ENCODE peak calls at places on chromosomes 11 and 22, in seven cellular contexts. A is transverse colon, K is H1, U is A549, B is sigmoid colon, F is ovary, E is HepG2. X is an unnamed sample.

GRCh38 chr11:47485112-47485511 is 36.2 kb upstream of the RAPSN start:
- DNase-seq in A (no peak), K (no peak), U (no peak), B (no peak), F (no peak), E (no peak), X (no peak)

GRCh38 chr11:134046681-134047449 is 22.0 kb upstream of the JAM3 start:
- DNase-seq in A (no peak), K (no peak), U (no peak), B (no peak), F (no peak), E (no peak), X (no peak)

GRCh38 chr22:23608583-23608982 is 23.5 kb downstream of the DRICH1 start:
- DNase-seq in A (no peak), K (no peak), U (no peak), B (no peak), F (no peak), E (no peak), X (no peak)

GRCh38 chr22:31647066-31647465 is 14.9 kb downstream of the PISD start:
- DNase-seq in A (no peak), K (no peak), U (no peak), B (no peak), F (no peak), E (no peak), X (no peak)

GRCh38 chr22:29975494-29975893 is 92.5 kb downstream of the MTMR3 start:
- DNase-seq in A (no peak), K (no peak), U (no peak), B (no peak), F (no peak), E (no peak), X (no peak)

GRCh38 chr22:40345801-40346177 is 511 bp upstream of the ADSL start:
- DNase-seq in A (peak), K (no peak), U (no peak), B (no peak), F (no peak), E (peak), X (no peak)

GRCh38 chr11:14974723-14975587 is 2.8 kb upstream of the CALCA start:
- DNase-seq in A (peak), K (no peak), U (peak), B (no peak), F (no peak), E (peak), X (no peak)

GRCh38 chr11:126438691-126439090 is 83.2 kb downstream of the ST3GAL4 start:
- DNase-seq in A (no peak), K (no peak), U (no peak), B (no peak), F (no peak), E (no peak), X (no peak)

GRCh38 chr11:84247931-84248330 is 961.8 kb upstream of the CCDC90B start:
- DNase-seq in A (no peak), K (no peak), U (no peak), B (no peak), F (no peak), E (no peak), X (no peak)

GRCh38 chr22:40156001-40156516 is 21.7 kb upstream of the TNRC6B start:
- DNase-seq in A (peak), K (peak), U (peak), B (no peak), F (no peak), E (peak), X (no peak)

GRCh38 chr11:116119158-116119557 is 614.9 kb upstream of the CADM1 start:
- DNase-seq in A (no peak), K (no peak), U (no peak), B (no peak), F (no peak), E (no peak), X (no peak)

GRCh38 chr11:5489571-5490357 is 1.3 kb downstream of the OR52D1 start:
- DNase-seq in A (no peak), K (no peak), U (no peak), B (no peak), F (no peak), E (no peak), X (no peak)

GRCh38 chr11:15471028-15471708 is 356.4 kb downstream of the INSC start:
- DNase-seq in A (peak), K (no peak), U (no peak), B (no peak), F (no peak), E (no peak), X (no peak)

GRCh38 chr11:3837793-3838192 is 3.0 kb downstream of the RHOG start:
- DNase-seq in A (peak), K (no peak), U (no peak), B (peak), F (no peak), E (no peak), X (peak)

GRCh38 chr11:20156876-20157613 is 3.2 kb downstream of the DBX1 start:
- DNase-seq in A (peak), K (no peak), U (no peak), B (no peak), F (no peak), E (no peak), X (no peak)

GRCh38 chr11:24759742-24760141 is 262.9 kb downstream of the LUZP2 start:
- DNase-seq in A (no peak), K (no peak), U (no peak), B (no peak), F (no peak), E (no peak), X (no peak)

GRCh38 chr11:115184901-115185300 is 319.3 kb downstream of the CADM1 start:
- DNase-seq in A (no peak), K (no peak), U (no peak), B (no peak), F (no peak), E (no peak), X (no peak)

GRCh38 chr11:8290122-8290810 is 26.6 kb upstream of the LMO1 start:
- DNase-seq in A (no peak), K (no peak), U (no peak), B (peak), F (no peak), E (no peak), X (no peak)

GRCh38 chr11:65742353-65742752 is 21.8 kb upstream of the RNASEH2C start:
- DNase-seq in A (no peak), K (no peak), U (no peak), B (no peak), F (no peak), E (no peak), X (no peak)

GRCh38 chr22:48503876-48504275 is 1323.8 kb downstream of the BRD1 start:
- DNase-seq in A (no peak), K (no peak), U (no peak), B (no peak), F (no peak), E (no peak), X (no peak)

GRCh38 chr11:12914401-12914912 is 94.7 kb upstream of the RASSF10 start:
- DNase-seq in A (peak), K (peak), U (peak), B (peak), F (peak), E (no peak), X (no peak)

GRCh38 chr11:8262552-8263108 is 1.0 kb downstream of the LMO1 start:
- DNase-seq in A (peak), K (no peak), U (peak), B (peak), F (peak), E (no peak), X (no peak)

GRCh38 chr22:24499706-24500105 is 4.6 kb downstream of the UPB1 start:
- DNase-seq in A (no peak), K (no peak), U (no peak), B (no peak), F (no peak), E (no peak), X (no peak)

GRCh38 chr22:35024364-35024692 is 41.6 kb upstream of the ISX start:
- DNase-seq in A (no peak), K (no peak), U (no peak), B (no peak), F (no peak), E (no peak), X (no peak)

GRCh38 chr11:78228467-78228866 is 39.7 kb downstream of the USP35 start:
- DNase-seq in A (peak), K (no peak), U (peak), B (no peak), F (no peak), E (peak), X (peak)

GRCh38 chr11:26527685-26528084 is 44.4 kb downstream of the MUC15 start:
- DNase-seq in A (no peak), K (no peak), U (no peak), B (no peak), F (no peak), E (no peak), X (no peak)

DNA sequence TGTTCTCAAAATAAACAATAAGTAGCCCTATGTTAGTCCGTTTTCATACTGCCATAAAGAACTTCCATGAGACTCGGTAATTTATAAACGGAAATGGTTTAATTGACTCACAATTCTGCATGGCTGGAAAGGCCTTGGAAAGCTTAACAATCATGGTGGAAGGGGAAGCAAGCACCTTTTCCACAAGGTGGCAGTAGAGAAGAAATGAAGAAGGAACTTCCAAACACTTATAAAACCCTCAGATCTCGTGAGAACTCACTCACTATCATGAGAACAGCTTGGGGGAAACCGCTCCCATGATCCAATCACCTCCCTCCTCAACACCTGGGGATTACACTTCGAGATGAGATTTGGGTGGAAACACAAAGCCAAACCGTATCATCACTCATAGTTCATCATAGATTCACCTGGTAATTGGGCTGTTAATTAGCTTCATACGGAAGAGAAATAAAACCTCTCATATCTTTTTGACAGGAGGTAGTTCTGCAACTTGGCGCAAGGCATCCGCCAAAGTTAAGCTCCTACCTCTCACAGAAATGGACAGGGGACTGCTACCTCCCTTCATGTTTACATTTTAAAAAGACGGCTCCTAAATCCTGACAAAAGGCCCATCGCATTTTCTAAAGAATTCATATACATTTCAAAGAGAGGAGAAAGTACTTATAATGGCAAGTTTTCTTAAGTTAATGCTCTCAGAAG is 49.0 kb downstream of the MUC15 start:
- DNase-seq in A (no peak), K (peak), U (no peak), B (no peak), F (no peak), E (peak), X (no peak)
- TF ChIP-seq EP300 in A (no peak), K (no peak), U (no peak), B (no peak), F (no peak), E (no peak), X (no peak)

GRCh38 chr22:46078241-46079092 is 71.9 kb upstream of the PPARA start:
- DNase-seq in A (peak), K (no peak), U (no peak), B (peak), F (peak), E (no peak), X (no peak)

GRCh38 chr22:46081831-46082210 is 68.5 kb upstream of the PPARA start:
- DNase-seq in A (peak), K (no peak), U (no peak), B (peak), F (peak), E (no peak), X (peak)

GRCh38 chr22:46079093-46079860 is 71.0 kb upstream of the PPARA start:
- DNase-seq in A (peak), K (no peak), U (no peak), B (peak), F (peak), E (no peak), X (no peak)

GRCh38 chr22:46081036-46081830 is 69.1 kb upstream of the PPARA start:
- DNase-seq in A (peak), K (no peak), U (no peak), B (peak), F (peak), E (no peak), X (peak)

DNA sequence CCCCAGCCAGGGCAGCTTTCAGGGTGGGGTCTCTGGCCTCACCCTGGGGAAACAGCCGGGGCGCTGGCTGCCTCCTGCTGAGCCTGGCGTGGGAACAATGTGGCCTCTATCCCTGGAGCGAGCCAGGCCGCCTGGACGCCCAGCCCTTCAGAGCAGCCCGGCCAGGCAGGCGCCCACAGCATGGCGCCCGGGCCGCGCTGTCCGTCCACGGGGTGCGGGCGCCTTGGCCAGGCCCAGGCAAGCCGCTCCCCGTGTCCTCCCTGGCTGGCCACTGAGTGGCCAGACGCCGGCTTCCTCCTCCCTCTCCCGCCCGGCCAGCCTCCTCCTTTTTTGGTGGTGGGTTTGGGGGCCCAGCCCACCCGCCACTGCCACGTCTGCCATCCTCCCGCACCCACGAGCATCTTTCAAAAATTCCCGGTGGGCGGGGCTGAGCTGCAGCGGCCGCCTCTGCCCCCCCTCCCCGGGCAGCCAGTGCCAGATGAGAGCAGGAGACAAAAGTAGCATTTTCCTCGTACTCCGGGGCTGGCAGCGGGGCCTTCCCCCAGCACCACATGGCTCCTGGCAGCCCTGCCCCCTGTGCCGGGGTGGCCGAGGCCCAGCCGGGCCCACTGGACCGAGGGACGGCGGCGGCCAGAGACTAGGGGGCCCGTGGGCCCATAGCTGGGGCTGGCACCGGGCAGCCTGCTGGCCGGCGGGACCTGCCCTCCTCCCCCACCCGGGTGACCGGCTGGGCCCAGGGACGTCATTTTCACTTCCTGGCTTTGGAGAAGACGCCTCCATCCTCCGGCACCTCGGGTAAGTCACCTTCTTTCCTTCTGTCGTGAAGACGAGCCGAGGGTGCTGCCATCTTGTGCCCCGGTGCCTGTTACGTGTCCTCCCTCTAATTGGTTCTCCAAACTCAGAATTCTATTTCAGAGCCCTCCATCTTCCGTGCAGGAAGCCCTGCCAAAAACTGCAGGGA is 70.2 kb upstream of the PPARA start:
- DNase-seq in A (peak), K (no peak), U (no peak), B (peak), F (peak), E (no peak), X (peak)
- TF ChIP-seq POLR2A in A (no peak), K (no peak), U (peak), B (peak), F (no peak), E (no peak), X (peak)

GRCh38 chr11:64660205-64660604 is 62.8 kb downstream of the NRXN2 start:
- DNase-seq in A (no peak), K (no peak), U (no peak), B (no peak), F (no peak), E (no peak), X (no peak)
- H3K4me3 ChIP-seq in A (no peak), K (no peak), U (no peak), B (no peak), F (no peak), E (no peak), X (no peak)

GRCh38 chr11:27898166-27898565 is 197.9 kb upstream of the BDNF start:
- DNase-seq in A (no peak), K (no peak), U (no peak), B (no peak), F (no peak), E (no peak), X (no peak)

GRCh38 chr11:27907534-27907933 is 200.4 kb downstream of the KIF18A start:
- DNase-seq in A (no peak), K (no peak), U (no peak), B (no peak), F (no peak), E (no peak), X (no peak)

GRCh38 chr11:27904358-27905055 is 203.4 kb downstream of the KIF18A start:
- DNase-seq in A (no peak), K (no peak), U (no peak), B (no peak), F (no peak), E (no peak), X (no peak)

DNA sequence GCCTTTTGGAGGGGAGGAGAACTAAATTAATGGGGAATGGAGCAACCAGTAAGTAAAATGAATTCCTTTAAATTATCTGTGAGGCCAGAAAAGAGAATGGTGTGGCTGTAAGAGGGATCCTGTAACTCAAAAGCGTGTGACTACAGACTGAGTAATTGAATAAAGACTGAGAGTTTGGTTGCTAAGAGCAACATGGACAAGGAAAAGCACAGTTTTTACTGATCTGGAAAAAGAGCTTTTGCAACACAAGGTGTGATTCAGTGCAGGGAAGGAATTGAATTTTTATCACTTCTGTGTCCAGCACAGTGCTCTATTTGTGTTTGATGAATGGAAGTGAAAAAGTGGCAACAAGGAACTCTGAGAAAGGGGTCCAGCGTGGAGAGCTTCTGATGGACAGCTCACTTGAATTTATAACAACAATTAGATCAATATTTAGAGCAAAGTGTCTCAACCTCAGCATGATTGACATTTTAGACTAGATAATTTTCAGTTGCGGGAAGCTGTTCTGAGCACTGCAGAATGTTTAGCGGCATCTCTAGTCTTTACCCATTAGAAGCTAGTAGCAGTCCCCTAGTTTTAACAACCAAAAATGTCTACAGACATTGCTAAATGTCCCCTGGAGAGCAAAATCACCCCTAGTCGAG is 202.8 kb upstream of the BDNF start:
- DNase-seq in A (no peak), K (no peak), U (no peak), B (no peak), F (no peak), E (no peak), X (no peak)
- TF ChIP-seq EP300 in A (no peak), K (no peak), U (no peak), B (no peak), F (no peak), E (no peak), X (no peak)

DNA sequence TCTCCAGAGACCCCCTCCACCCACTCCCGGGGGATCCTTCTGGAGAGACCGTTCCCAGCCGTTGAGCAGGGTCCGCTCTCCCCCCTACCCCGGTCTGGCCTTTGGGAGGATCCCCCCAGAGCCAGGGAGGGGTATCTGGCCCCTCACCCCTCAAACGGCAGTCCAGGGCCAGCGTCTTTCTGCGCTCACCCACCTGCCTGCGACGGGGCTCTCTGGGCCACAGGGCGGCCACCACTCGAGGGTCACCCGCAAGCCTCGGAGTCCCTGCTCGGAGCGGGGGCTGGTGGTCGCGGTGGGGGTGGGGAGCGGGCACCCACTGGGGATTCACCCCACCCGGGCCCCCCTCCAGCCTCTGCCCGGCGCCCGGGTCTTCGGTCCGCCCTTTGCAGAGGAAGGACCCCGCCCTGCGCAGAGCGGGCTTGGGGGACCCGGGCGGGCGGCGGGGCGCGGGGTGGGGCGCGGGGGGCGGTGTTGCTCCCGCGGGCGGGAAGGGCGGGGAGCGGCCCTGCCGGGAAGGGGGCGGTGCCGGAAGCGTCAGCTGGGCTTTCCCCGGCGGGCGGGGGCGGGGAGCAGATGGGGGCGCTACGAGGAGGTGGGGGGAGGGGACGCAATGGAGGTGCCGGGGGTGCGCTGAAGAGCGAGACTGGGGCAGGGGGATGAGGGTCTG is 16.6 kb downstream of the CRELD2 start:
- DNase-seq in A (peak), K (no peak), U (no peak), B (peak), F (peak), E (no peak), X (peak)
- TF ChIP-seq POLR2A in A (no peak), K (no peak), U (no peak), B (no peak), F (no peak), E (no peak), X (no peak)